ENCODE peak calls at places on chromosome 21, in five cellular contexts. J is neuronal stem cell, M is mesenchymal stem cell, X is H1, H is H9. I is an unnamed sample.

GRCh38 chr21:19874521-19874920 is 1123.7 kb upstream of the NCAM2 start:
- DNase-seq in J (no peak), M (no peak), X (no peak), H (no peak), I (no peak)

GRCh38 chr21:22083899-22084298 is 1085.7 kb downstream of the NCAM2 start:
- DNase-seq in J (no peak), M (no peak), X (no peak), H (no peak), I (no peak)

GRCh38 chr21:46550511-46550941 is 54.4 kb downstream of the S100B start:
- DNase-seq in J (no peak), M (no peak), X (peak; percentile 33), H (no peak), I (no peak)

GRCh38 chr21:15592271-15592860 is 137.4 kb upstream of the USP25 start:
- DNase-seq in J (peak; percentile 36), M (peak; percentile 43), X (no peak), H (no peak), I (peak; percentile 79)

GRCh38 chr21:31141389-31142021 is 103.2 kb upstream of the KRTAP19-8 start:
- DNase-seq in J (no peak), M (no peak), X (no peak), H (no peak), I (no peak)

GRCh38 chr21:46604975-46605758 is at the start of gene S100B:
- DNase-seq in J (no peak), M (no peak), X (peak; percentile 63), H (peak; percentile 59), I (no peak)

GRCh38 chr21:32844653-32845443 is 73.3 kb upstream of the PAXBP1 start:
- DNase-seq in J (no peak), M (peak; percentile 14), X (no peak), H (no peak), I (peak; percentile 82)

GRCh38 chr21:33688343-33688742 is 46.0 kb downstream of the ITSN1 start:
- DNase-seq in J (no peak), M (no peak), X (no peak), H (no peak), I (no peak)

GRCh38 chr21:35284199-35284598 is 235.1 kb upstream of the RUNX1 start:
- DNase-seq in J (no peak), M (peak; percentile 12), X (no peak), H (no peak), I (no peak)

GRCh38 chr21:34845521-34846213 is 176.9 kb downstream of the CLIC6 start:
- DNase-seq in J (no peak), M (peak; percentile 36), X (no peak), H (no peak), I (no peak)

GRCh38 chr21:35252831-35253230 is 203.7 kb upstream of the RUNX1 start:
- DNase-seq in J (no peak), M (no peak), X (no peak), H (no peak), I (no peak)

GRCh38 chr21:31813873-31814272 is 58.9 kb upstream of the HUNK start:
- DNase-seq in J (no peak), M (no peak), X (no peak), H (no peak), I (no peak)

GRCh38 chr21:40936151-40936550 is 89.2 kb upstream of the DSCAM start:
- DNase-seq in J (no peak), M (no peak), X (no peak), H (no peak), I (no peak)

GRCh38 chr21:31366825-31367224 is 22.8 kb upstream of the TIAM1 start:
- DNase-seq in J (no peak), M (peak; percentile 89), X (no peak), H (no peak), I (no peak)

GRCh38 chr21:41316200-41316599 is 401 bp upstream of the FAM3B start:
- DNase-seq in J (no peak), M (no peak), X (no peak), H (no peak), I (no peak)

GRCh38 chr21:41133896-41134522 is 34.0 kb upstream of the BACE2 start:
- DNase-seq in J (peak; percentile 20), M (peak; percentile 3), X (no peak), H (no peak), I (peak; percentile 63)

GRCh38 chr21:41407541-41408460 is 18.2 kb upstream of the MX1 start:
- DNase-seq in J (no peak), M (no peak), X (no peak), H (peak; percentile 9), I (no peak)

GRCh38 chr21:32574946-32575925 is 10.1 kb downstream of the TCP10L start:
- DNase-seq in J (no peak), M (no peak), X (no peak), H (no peak), I (no peak)

GRCh38 chr21:17402885-17403477 is 109.9 kb upstream of the CXADR start:
- DNase-seq in J (no peak), M (no peak), X (no peak), H (no peak), I (no peak)

GRCh38 chr21:34270406-34270805 is 93.4 kb upstream of the KCNE2 start:
- DNase-seq in J (no peak), M (no peak), X (no peak), H (no peak), I (no peak)

GRCh38 chr21:33736569-33736968 is 94.3 kb downstream of the ITSN1 start:
- DNase-seq in J (no peak), M (no peak), X (no peak), H (no peak), I (no peak)

GRCh38 chr21:34803792-34804440 is 135.1 kb downstream of the CLIC6 start:
- DNase-seq in J (no peak), M (no peak), X (no peak), H (no peak), I (no peak)

GRCh38 chr21:31347435-31348032 is 3.5 kb upstream of the TIAM1 start:
- DNase-seq in J (no peak), M (peak; percentile 31), X (no peak), H (no peak), I (no peak)

GRCh38 chr21:30733026-30733425 is 14.0 kb downstream of the KRTAP21-2 start:
- DNase-seq in J (no peak), M (no peak), X (no peak), H (no peak), I (no peak)

GRCh38 chr21:43810505-43811261 is 21.3 kb downstream of the RRP1 start:
- DNase-seq in J (peak; percentile 76), M (peak; percentile 64), X (peak; percentile 100), H (peak; percentile 91), I (peak; percentile 83)

GRCh38 chr21:46202592-46203202 is 18.4 kb upstream of the SPATC1L start:
- DNase-seq in J (no peak), M (no peak), X (no peak), H (no peak), I (peak; percentile 84)

GRCh38 chr21:34911360-34911759 is 137.7 kb downstream of the RUNX1 start:
- DNase-seq in J (no peak), M (no peak), X (no peak), H (no peak), I (no peak)

GRCh38 chr21:32777269-32777668 is 5.7 kb upstream of the PAXBP1 start:
- DNase-seq in J (no peak), M (no peak), X (no peak), H (no peak), I (no peak)

GRCh38 chr21:41403966-41404365 is 22.1 kb upstream of the MX1 start:
- DNase-seq in J (no peak), M (no peak), X (no peak), H (peak; percentile 25), I (no peak)

GRCh38 chr21:16534408-16535099 is 804.8 kb downstream of the USP25 start:
- DNase-seq in J (no peak), M (no peak), X (no peak), H (no peak), I (no peak)

GRCh38 chr21:18499761-18500376 is 96.3 kb upstream of the TMPRSS15 start:
- DNase-seq in J (peak; percentile 56), M (peak; percentile 53), X (peak; percentile 66), H (no peak), I (peak; percentile 64)

GRCh38 chr21:31530918-31531705 is 128.4 kb upstream of the SOD1 start:
- DNase-seq in J (no peak), M (no peak), X (no peak), H (no peak), I (no peak)

GRCh38 chr21:34882719-34883131 is 166.4 kb downstream of the RUNX1 start:
- DNase-seq in J (no peak), M (no peak), X (no peak), H (no peak), I (no peak)

GRCh38 chr21:34606621-34607020 is 8.3 kb downstream of the RCAN1 start:
- DNase-seq in J (no peak), M (no peak), X (no peak), H (no peak), I (no peak)

GRCh38 chr21:15617968-15618367 is 111.8 kb upstream of the USP25 start:
- DNase-seq in J (peak; percentile 41), M (peak; percentile 54), X (no peak), H (no peak), I (no peak)

DNA sequence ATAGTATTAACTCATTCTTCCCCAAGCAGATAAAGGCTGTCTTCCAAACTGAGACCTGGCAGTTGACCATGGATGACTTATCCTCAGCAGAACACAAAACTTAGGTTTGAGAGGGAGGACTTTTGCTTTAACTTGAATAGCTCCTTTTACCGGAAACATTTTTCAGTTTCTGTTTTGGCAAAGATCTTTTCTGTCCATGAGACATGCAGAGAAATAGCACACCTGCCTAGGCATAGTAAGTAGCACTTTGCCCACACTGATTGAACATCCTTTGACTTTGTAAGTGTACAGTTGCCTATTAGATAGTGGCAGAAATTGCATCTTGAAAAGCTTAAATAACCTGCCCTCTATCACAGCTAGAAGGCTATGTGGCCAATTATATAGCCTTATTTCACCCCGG is 1962.5 kb downstream of the MRPL39 start:
- DNase-seq in J (no peak), M (no peak), X (no peak), H (no peak), I (no peak)
- H2BK12ac ChIP-seq in J (no peak overlapping the region), M (no peak overlapping the region), X (no peak overlapping the region), H (no peak overlapping the region), I (no peak overlapping the region)

GRCh38 chr21:45162809-45163208 is 88.4 kb downstream of the ADARB1 start:
- DNase-seq in J (no peak), M (no peak), X (no peak), H (peak; percentile 16), I (no peak)
- H2BK12ac ChIP-seq in J (no peak overlapping the region), M (no peak overlapping the region), X (no peak overlapping the region), H (no peak overlapping the region), I (no peak overlapping the region)

DNA sequence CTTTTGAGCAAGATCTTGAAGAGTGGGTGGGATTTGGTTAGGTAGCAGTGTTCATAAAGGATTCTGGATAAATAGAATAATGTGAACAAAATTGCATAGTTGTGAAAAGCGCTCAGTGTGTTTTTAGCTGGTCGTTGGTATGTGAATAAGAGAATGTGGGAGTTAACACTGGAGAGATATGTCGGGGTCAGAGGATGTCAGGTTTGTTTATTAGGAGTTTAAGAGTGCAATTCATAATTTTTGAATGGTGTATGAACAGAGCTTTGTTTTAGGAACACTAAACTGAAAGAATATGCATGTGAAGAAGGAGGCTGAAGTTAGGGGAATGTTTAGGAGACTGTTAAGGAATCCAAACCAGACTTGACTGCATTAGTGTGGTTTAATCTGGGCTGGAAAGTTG is 9.4 kb downstream of the USP16 start:
- DNase-seq in J (no peak), M (no peak), X (no peak), H (no peak), I (no peak)
- H2BK12ac ChIP-seq in J (no peak overlapping the region), M (no peak overlapping the region), X (no peak overlapping the region), H (no peak overlapping the region), I (no peak overlapping the region)

GRCh38 chr21:42513151-42513984 is at the start of gene SLC37A1:
- DNase-seq in J (no peak), M (no peak), X (peak; percentile 78), H (peak; percentile 65), I (peak; percentile 55)
- H2BK12ac ChIP-seq in J (peak within 1 kb of the TSS; percentile 46), M (no peak within 1 kb of the TSS), X (peak within 1 kb of the TSS; percentile 40), H (no peak within 1 kb of the TSS), I (peak within 1 kb of the TSS; percentile 63)

I was measured in trophoblast cell.